ENCODE peak calls at places on chromosomes 4 and X, in ten cellular contexts. Q is breast epithelium; V is lower lobe of right lung; U is transverse colon; L is kidney; Y is CD4-positive, CD25-positive, alpha-beta regulatory T cell; O is neuronal stem cell; F is heart left ventricle; M is MM.1S; J is hepatocyte. I is an unnamed sample.

GRCh38 chr4:24646777-24647460 is 62.6 kb upstream of the DHX15 start:
- DNase-seq in Q (no peak), V (no peak), U (no peak), L (no peak), Y (no peak), O (no peak), F (no peak), M (no peak), J (no peak), I (no peak)

GRCh38 chrX:101550362-101550761 is at the start of gene ARMCX1:
- DNase-seq in Q (peak), V (peak), U (peak), L (peak), Y (no peak), O (peak), F (peak), M (no peak), J (peak), I (peak)

GRCh38 chr4:184792334-184792733 is 33.4 kb downstream of the ACSL1 start:
- DNase-seq in Q (no peak), V (no peak), U (no peak), L (no peak), Y (no peak), O (no peak), F (no peak), M (no peak), J (no peak), I (no peak)

GRCh38 chr4:165137205-165137604 is 24.5 kb upstream of the TMEM192 start:
- DNase-seq in Q (no peak), V (no peak), U (no peak), L (no peak), Y (no peak), O (no peak), F (no peak), M (no peak), J (no peak), I (no peak)

GRCh38 chrX:95056901-95057300 is 1382.9 kb downstream of the FAM133A start:
- DNase-seq in Q (no peak), V (no peak), U (no peak), L (no peak), Y (no peak), O (no peak), F (no peak), M (no peak), J (no peak), I (no peak)

GRCh38 chr4:183284965-183285364 is 35.1 kb downstream of the CLDN22 start:
- DNase-seq in Q (no peak), V (no peak), U (no peak), L (no peak), Y (no peak), O (no peak), F (no peak), M (no peak), J (no peak), I (no peak)

GRCh38 chr4:23135792-23136645 is 443.3 kb downstream of the GBA3 start:
- DNase-seq in Q (no peak), V (no peak), U (no peak), L (no peak), Y (no peak), O (peak), F (no peak), M (peak), J (peak), I (peak)

GRCh38 chrX:49675075-49675719 is 20.6 kb downstream of the PAGE1 start:
- DNase-seq in Q (no peak), V (no peak), U (no peak), L (no peak), Y (no peak), O (no peak), F (no peak), M (no peak), J (no peak), I (no peak)

GRCh38 chrX:141320801-141321200 is 78.5 kb upstream of the SPANXC start:
- DNase-seq in Q (no peak), V (no peak), U (no peak), L (no peak), Y (no peak), O (no peak), F (no peak), M (no peak), J (no peak), I (no peak)

GRCh38 chr4:187070158-187070557 is 346.5 kb upstream of the FAT1 start:
- DNase-seq in Q (no peak), V (no peak), U (no peak), L (no peak), Y (no peak), O (no peak), F (no peak), M (no peak), J (no peak), I (no peak)

GRCh38 chr4:1538096-1538410 is 131.8 kb upstream of the NKX1-1 start:
- DNase-seq in Q (no peak), V (peak), U (no peak), L (peak), Y (no peak), O (no peak), F (no peak), M (no peak), J (no peak), I (no peak)

GRCh38 chr4:137082051-137082450 is 450.2 kb downstream of the PCDH18 start:
- DNase-seq in Q (no peak), V (no peak), U (no peak), L (no peak), Y (no peak), O (no peak), F (no peak), M (no peak), J (no peak), I (no peak)

GRCh38 chr4:142516686-142517145 is 329.4 kb downstream of the INPP4B start:
- DNase-seq in Q (no peak), V (no peak), U (no peak), L (no peak), Y (no peak), O (no peak), F (peak), M (no peak), J (peak), I (no peak)

GRCh38 chr4:152408514-152409327 is 127.2 kb downstream of the FBXW7 start:
- DNase-seq in Q (no peak), V (no peak), U (no peak), L (no peak), Y (peak), O (peak), F (no peak), M (peak), J (peak), I (peak)

GRCh38 chr4:22492987-22493386 is 22.9 kb downstream of the ADGRA3 start:
- DNase-seq in Q (no peak), V (no peak), U (no peak), L (no peak), Y (no peak), O (no peak), F (no peak), M (no peak), J (no peak), I (no peak)

GRCh38 chr4:138789796-138790195 is 225.8 kb upstream of the NOCT start:
- DNase-seq in Q (no peak), V (no peak), U (no peak), L (no peak), Y (no peak), O (no peak), F (no peak), M (no peak), J (no peak), I (no peak)

GRCh38 chr4:73575667-73576066 is 44.6 kb downstream of the RASSF6 start:
- DNase-seq in Q (no peak), V (no peak), U (no peak), L (no peak), Y (no peak), O (no peak), F (no peak), M (no peak), J (no peak), I (no peak)

GRCh38 chr4:98517444-98518021 is 140.9 kb downstream of the TSPAN5 start:
- DNase-seq in Q (no peak), V (no peak), U (no peak), L (no peak), Y (no peak), O (no peak), F (no peak), M (no peak), J (no peak), I (no peak)

GRCh38 chr4:115945026-115945425 is 831.6 kb upstream of the NDST4 start:
- DNase-seq in Q (no peak), V (no peak), U (no peak), L (no peak), Y (no peak), O (no peak), F (no peak), M (no peak), J (no peak), I (no peak)

GRCh38 chr4:57234252-57234775 is 124.1 kb upstream of the IGFBP7 start:
- DNase-seq in Q (no peak), V (no peak), U (no peak), L (no peak), Y (no peak), O (no peak), F (no peak), M (no peak), J (no peak), I (no peak)

GRCh38 chr4:142440093-142440492 is 406.0 kb downstream of the INPP4B start:
- DNase-seq in Q (no peak), V (no peak), U (no peak), L (no peak), Y (no peak), O (no peak), F (no peak), M (no peak), J (no peak), I (no peak)

GRCh38 chr4:76090241-76090691 is 15.8 kb downstream of the ART3 start:
- DNase-seq in Q (peak), V (no peak), U (no peak), L (no peak), Y (peak), O (no peak), F (no peak), M (no peak), J (peak), I (peak)

GRCh38 chr4:94650690-94651089 is 107.1 kb upstream of the BMPR1B start:
- DNase-seq in Q (no peak), V (no peak), U (no peak), L (no peak), Y (no peak), O (no peak), F (no peak), M (no peak), J (no peak), I (peak)

GRCh38 chr4:98481167-98481566 is 177.2 kb downstream of the TSPAN5 start:
- DNase-seq in Q (no peak), V (no peak), U (no peak), L (peak), Y (no peak), O (no peak), F (no peak), M (no peak), J (no peak), I (peak)

GRCh38 chr4:41644288-41644914 is 104.1 kb downstream of the PHOX2B start:
- DNase-seq in Q (no peak), V (peak), U (peak), L (peak), Y (no peak), O (peak), F (peak), M (no peak), J (peak), I (peak)

GRCh38 chr4:5300275-5300674 is 249.0 kb downstream of the STK32B start:
- DNase-seq in Q (no peak), V (no peak), U (no peak), L (no peak), Y (no peak), O (no peak), F (no peak), M (no peak), J (no peak), I (no peak)

GRCh38 chr4:158809611-158810486 is 41.0 kb downstream of the FNIP2 start:
- DNase-seq in Q (no peak), V (no peak), U (peak), L (no peak), Y (peak), O (no peak), F (peak), M (peak), J (peak), I (peak)

GRCh38 chr4:54368861-54369260 is 139.8 kb downstream of the PDGFRA start:
- DNase-seq in Q (no peak), V (no peak), U (no peak), L (no peak), Y (no peak), O (no peak), F (no peak), M (no peak), J (no peak), I (no peak)

GRCh38 chr4:126264839-126265238 is 950.1 kb downstream of the FAT4 start:
- DNase-seq in Q (no peak), V (no peak), U (no peak), L (no peak), Y (no peak), O (no peak), F (no peak), M (no peak), J (no peak), I (no peak)

GRCh38 chr4:153611679-153612078 is 72.4 kb upstream of the TLR2 start:
- DNase-seq in Q (no peak), V (no peak), U (no peak), L (no peak), Y (no peak), O (no peak), F (no peak), M (no peak), J (no peak), I (no peak)

GRCh38 chr4:183255487-183255886 is 64.6 kb downstream of the CLDN22 start:
- DNase-seq in Q (no peak), V (no peak), U (no peak), L (no peak), Y (no peak), O (no peak), F (no peak), M (no peak), J (no peak), I (no peak)

GRCh38 chrX:152896450-152896849 is 1.4 kb upstream of the ZNF185 start:
- DNase-seq in Q (no peak), V (no peak), U (no peak), L (peak), Y (no peak), O (no peak), F (no peak), M (no peak), J (no peak), I (no peak)

GRCh38 chr4:55098805-55099204 is 26.6 kb downstream of the KDR start:
- DNase-seq in Q (no peak), V (no peak), U (no peak), L (no peak), Y (no peak), O (no peak), F (no peak), M (no peak), J (no peak), I (no peak)

GRCh38 chrX:42143866-42144592 is 220.7 kb upstream of the CASK start:
- DNase-seq in Q (no peak), V (no peak), U (no peak), L (no peak), Y (no peak), O (no peak), F (no peak), M (no peak), J (no peak), I (no peak)

DNA sequence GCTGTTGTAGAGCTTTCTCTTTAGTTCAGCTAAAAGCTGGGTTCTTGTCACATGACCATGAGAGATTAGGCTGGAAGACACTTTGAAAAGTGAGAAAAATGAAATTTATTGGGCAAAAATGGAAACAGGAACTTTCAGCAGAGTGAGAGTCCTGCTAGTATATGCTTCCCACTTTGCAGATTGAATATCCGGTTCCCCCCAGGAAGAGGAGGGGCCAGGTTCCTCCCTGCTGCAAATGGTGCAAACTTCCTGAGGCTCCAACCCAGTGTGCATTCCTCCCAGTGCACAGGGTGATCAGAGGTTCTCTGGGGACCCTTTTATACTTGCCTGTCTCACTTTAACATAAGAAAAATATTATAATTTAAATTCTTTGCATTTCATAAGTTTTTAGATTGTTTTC is 119.9 kb upstream of the SPIN4 start:
- DNase-seq in Q (no peak), V (no peak), U (no peak), L (no peak), Y (no peak), O (no peak), F (no peak), M (no peak), J (no peak), I (no peak)
- H3K27ac ChIP-seq in Q (no peak), V (no peak), U (no peak), L (no peak), Y (no peak), O (no peak), F (no peak), M (no peak), J (no peak), I (no peak)

DNA sequence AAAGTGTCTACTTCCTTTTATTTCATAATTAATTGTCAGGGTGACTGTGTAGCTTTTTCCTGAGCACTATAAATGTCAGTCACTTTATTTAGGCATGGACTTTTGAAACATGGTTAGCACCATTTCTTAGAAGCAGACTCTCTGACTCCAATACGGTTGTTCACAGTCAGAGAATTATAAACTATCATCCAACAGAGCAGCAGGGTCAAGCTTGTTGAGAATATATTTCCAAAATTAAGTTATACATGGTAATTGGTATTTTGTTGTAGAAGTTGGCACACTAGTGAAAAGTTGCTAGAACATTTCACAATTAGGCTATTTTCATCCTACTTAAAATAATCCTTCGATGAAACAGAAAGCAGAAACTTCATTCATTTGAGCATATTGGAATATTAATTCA is 1155.5 kb upstream of the IGFBP7 start:
- DNase-seq in Q (no peak), V (no peak), U (no peak), L (no peak), Y (no peak), O (no peak), F (no peak), M (no peak), J (no peak), I (no peak)
- H3K4me3 ChIP-seq in Q (no peak), V (no peak), U (no peak), L (no peak), Y (no peak), O (no peak), F (no peak), M (no peak), J (no peak), I (no peak)

GRCh38 chrX:135295944-135296305 is 13.4 kb upstream of the ETDC start:
- DNase-seq in Q (no peak), V (no peak), U (no peak), L (no peak), Y (no peak), O (no peak), F (no peak), M (no peak), J (no peak), I (no peak)
- H3K27ac ChIP-seq in Q (no peak), V (no peak), U (no peak), L (no peak), Y (peak), O (no peak), F (no peak), M (no peak), J (no peak), I (no peak)

GRCh38 chr4:109294468-109295020 is 7.9 kb downstream of the COL25A1 start:
- DNase-seq in Q (no peak), V (no peak), U (no peak), L (no peak), Y (no peak), O (no peak), F (no peak), M (no peak), J (no peak), I (no peak)

GRCh38 chr4:109296545-109296944 is 5.9 kb downstream of the COL25A1 start:
- DNase-seq in Q (no peak), V (no peak), U (no peak), L (no peak), Y (no peak), O (no peak), F (no peak), M (no peak), J (no peak), I (no peak)

GRCh38 chr4:109298279-109299010 is 4.0 kb downstream of the COL25A1 start:
- DNase-seq in Q (no peak), V (no peak), U (no peak), L (no peak), Y (no peak), O (no peak), F (no peak), M (peak), J (peak), I (peak)

GRCh38 chr4:109294006-109294405 is 8.5 kb downstream of the COL25A1 start:
- DNase-seq in Q (no peak), V (no peak), U (no peak), L (no peak), Y (no peak), O (peak), F (no peak), M (peak), J (peak), I (peak)

DNA sequence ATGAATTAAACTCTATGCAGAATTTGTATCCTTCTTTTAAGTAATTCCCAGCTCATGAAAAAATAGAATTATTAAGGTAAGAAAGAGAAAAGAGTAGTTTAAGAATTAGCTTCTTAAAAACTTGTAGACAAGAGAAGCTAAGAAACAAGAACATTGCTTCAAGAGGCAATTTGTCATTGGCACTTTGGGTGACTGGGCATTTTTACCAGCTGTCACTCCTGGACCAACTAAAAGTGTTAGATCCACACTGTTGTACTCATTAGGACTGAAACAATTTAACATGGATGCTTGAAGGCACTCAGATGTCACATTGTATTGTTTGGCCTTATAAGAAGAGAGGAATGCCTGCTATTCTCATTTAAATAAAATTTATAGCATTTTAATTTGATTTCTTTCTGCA is 7.4 kb downstream of the COL25A1 start:
- DNase-seq in Q (no peak), V (no peak), U (no peak), L (no peak), Y (no peak), O (no peak), F (no peak), M (no peak), J (no peak), I (no peak)
- H3K4me3 ChIP-seq in Q (no peak), V (no peak), U (no peak), L (no peak), Y (no peak), O (no peak), F (no peak), M (no peak), J (no peak), I (no peak)

GRCh38 chrX:39953879-39954278 is 143.9 kb downstream of the BCOR start:
- DNase-seq in Q (peak), V (peak), U (peak), L (peak), Y (no peak), O (no peak), F (peak), M (no peak), J (peak), I (peak)
- H3K27ac ChIP-seq in Q (no peak), V (no peak), U (peak), L (no peak), Y (no peak), O (no peak), F (no peak), M (no peak), J (peak), I (no peak)

GRCh38 chrX:10099411-10099810 is 57.4 kb upstream of the CLCN4 start:
- DNase-seq in Q (no peak), V (no peak), U (no peak), L (no peak), Y (no peak), O (no peak), F (no peak), M (no peak), J (no peak), I (no peak)
- H3K4me3 ChIP-seq in Q (no peak), V (peak), U (no peak), L (no peak), Y (peak), O (no peak), F (no peak), M (peak), J (no peak), I (no peak)

GRCh38 chr4:8747896-8748575 is 123.6 kb downstream of the HMX1 start:
- DNase-seq in Q (no peak), V (peak), U (no peak), L (peak), Y (no peak), O (no peak), F (peak), M (no peak), J (no peak), I (no peak)
- H3K27ac ChIP-seq in Q (no peak), V (no peak), U (no peak), L (no peak), Y (no peak), O (no peak), F (no peak), M (no peak), J (no peak), I (no peak)

DNA sequence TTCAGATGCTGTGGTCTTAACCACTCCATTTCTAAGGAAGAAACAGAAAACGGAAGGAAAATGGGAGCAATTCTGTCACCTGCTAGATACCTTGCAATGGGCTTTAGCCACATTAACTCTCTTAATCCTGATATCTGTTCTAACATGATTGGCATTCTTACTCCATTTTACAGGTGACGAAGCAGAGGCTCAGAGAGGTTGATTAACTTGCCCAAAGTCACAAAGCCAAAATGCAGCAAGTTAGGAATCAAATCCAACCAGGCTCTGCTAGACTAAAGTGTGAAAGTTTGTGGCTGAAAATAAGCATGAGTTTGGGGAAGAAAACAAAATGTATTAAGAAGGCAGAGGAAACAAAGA is 196.9 kb downstream of the MAML3 start:
- DNase-seq in Q (no peak), V (no peak), U (no peak), L (no peak), Y (no peak), O (no peak), F (no peak), M (no peak), J (no peak), I (no peak)
- H3K4me3 ChIP-seq in Q (no peak), V (no peak), U (no peak), L (no peak), Y (no peak), O (no peak), F (no peak), M (no peak), J (no peak), I (no peak)

I was measured in small intestine.